ENCODE peak calls at places on chromosomes 16 and 17, in seven cellular contexts. B, T, C, J, W, A and E are unnamed samples.

GRCh38 chr16:88941051-88941932 is 35.7 kb downstream of the CBFA2T3 start:
- DNase-seq in W (peak), A (no peak), B (no peak), T (no peak), J (no peak), C (peak), E (no peak)

GRCh38 chr17:28131592-28131991 is 89.1 kb downstream of the NLK start:
- DNase-seq in C (no peak), W (no peak), B (no peak), J (no peak), T (no peak), A (peak), E (no peak)

GRCh38 chr17:4901648-4902344 is 1.1 kb downstream of the CHRNE start:
- DNase-seq in W (peak), C (no peak), J (no peak), A (no peak), B (no peak), T (no peak), E (no peak)

GRCh38 chr16:21167929-21168602 is 9.6 kb downstream of the LDAF1 start:
- DNase-seq in W (no peak), C (no peak), T (no peak), B (no peak), J (no peak), A (no peak), E (no peak)

GRCh38 chr17:17572010-17572785 is 19.3 kb downstream of the PEMT start:
- DNase-seq in T (no peak), J (no peak), W (no peak), B (peak), C (no peak), A (no peak), E (no peak)

GRCh38 chr16:27461483-27462171 is 59.7 kb downstream of the IL21R start:
- DNase-seq in C (no peak), A (no peak), B (no peak), T (no peak), W (no peak), J (no peak), E (no peak)

GRCh38 chr16:3190949-3191353 is 2.9 kb downstream of the OR1F1 start:
- DNase-seq in C (no peak), W (no peak), A (peak), J (no peak), T (no peak), B (no peak), E (no peak)

GRCh38 chr17:81021531-81022370 is 13.2 kb upstream of the BAIAP2 start:
- DNase-seq in W (peak), B (no peak), J (no peak), C (no peak), A (no peak), T (no peak), E (no peak)

GRCh38 chr17:79986441-79987186 is 49.1 kb downstream of the TBC1D16 start:
- DNase-seq in J (no peak), C (no peak), W (peak), T (no peak), A (peak), B (no peak), E (no peak)

GRCh38 chr16:4694664-4695451 is 1.5 kb downstream of the NUDT16L1 start:
- DNase-seq in J (no peak), W (peak), C (no peak), T (no peak), A (peak), B (no peak), E (no peak)

GRCh38 chr16:50469121-50469743 is 79.0 kb upstream of the NKD1 start:
- DNase-seq in A (no peak), B (no peak), W (no peak), J (no peak), T (no peak), C (no peak), E (no peak)

GRCh38 chr17:11300201-11300600 is 59.2 kb downstream of the SHISA6 start:
- DNase-seq in B (no peak), C (no peak), W (no peak), T (no peak), A (no peak), J (no peak), E (no peak)

GRCh38 chr16:54987081-54987480 is 56.4 kb downstream of the IRX5 start:
- DNase-seq in J (no peak), W (no peak), T (no peak), A (no peak), C (no peak), B (no peak), E (no peak)

GRCh38 chr17:17851101-17851500 is 14.3 kb upstream of the SREBF1 start:
- DNase-seq in A (no peak), W (no peak), T (no peak), B (no peak), C (no peak), J (no peak), E (no peak)

GRCh38 chr17:78998311-78999055 is 11.1 kb downstream of the CANT1 start:
- DNase-seq in T (peak), A (peak), B (peak), C (peak), J (no peak), W (peak), E (no peak)

GRCh38 chr17:8016632-8017424 is 14.4 kb downstream of the GUCY2D start:
- DNase-seq in B (peak), A (peak), T (peak), J (no peak), W (peak), C (peak), E (no peak)

GRCh38 chr17:50737118-50737698 is 17.8 kb downstream of the LUC7L3 start:
- DNase-seq in W (no peak), J (no peak), A (no peak), B (no peak), T (no peak), C (no peak), E (no peak)

GRCh38 chr17:75684249-75684648 is 17.1 kb downstream of the SAP30BP start:
- DNase-seq in B (peak), A (no peak), T (no peak), W (no peak), C (no peak), J (no peak), E (no peak)

GRCh38 chr16:72819345-72819744 is 228.6 kb downstream of the ZFHX3 start:
- DNase-seq in C (no peak), B (no peak), W (no peak), T (no peak), A (peak), J (no peak), E (no peak)

GRCh38 chr16:79977974-79978836 is 377.7 kb upstream of the MAF start:
- DNase-seq in A (no peak), C (no peak), T (no peak), B (no peak), W (no peak), J (no peak), E (no peak)

GRCh38 chr16:82192665-82193064 is 22.6 kb upstream of the MPHOSPH6 start:
- DNase-seq in A (peak), B (no peak), W (no peak), C (no peak), J (no peak), T (no peak), E (no peak)

GRCh38 chr16:10151718-10152117 is 30.5 kb downstream of the GRIN2A start:
- DNase-seq in C (no peak), W (no peak), A (no peak), B (no peak), T (no peak), J (no peak), E (no peak)

GRCh38 chr17:82449883-82450356 is 632 bp downstream of the CYBC1 start:
- DNase-seq in T (no peak), W (no peak), J (no peak), B (no peak), C (no peak), A (no peak), E (no peak)

GRCh38 chr17:82452162-82452561 is 1.6 kb upstream of the CYBC1 start:
- DNase-seq in W (no peak), C (no peak), B (no peak), A (no peak), J (no peak), T (no peak), E (no peak)

GRCh38 chr17:82450357-82451106 is at the start of gene CYBC1:
- DNase-seq in C (peak), A (peak), J (peak), B (peak), W (peak), T (peak), E (peak)

GRCh38 chr17:82446649-82447048 is 3.9 kb downstream of the CYBC1 start:
- DNase-seq in A (no peak), J (no peak), T (no peak), C (no peak), W (no peak), B (no peak), E (no peak)

GRCh38 chr17:82449136-82449882 is 1.2 kb downstream of the CYBC1 start:
- DNase-seq in B (peak), T (no peak), J (peak), C (peak), A (no peak), W (peak), E (peak)
- H3K4me3 ChIP-seq in B (peak), T (peak), J (peak), C (peak), A (peak), W (peak), E (peak)

DNA sequence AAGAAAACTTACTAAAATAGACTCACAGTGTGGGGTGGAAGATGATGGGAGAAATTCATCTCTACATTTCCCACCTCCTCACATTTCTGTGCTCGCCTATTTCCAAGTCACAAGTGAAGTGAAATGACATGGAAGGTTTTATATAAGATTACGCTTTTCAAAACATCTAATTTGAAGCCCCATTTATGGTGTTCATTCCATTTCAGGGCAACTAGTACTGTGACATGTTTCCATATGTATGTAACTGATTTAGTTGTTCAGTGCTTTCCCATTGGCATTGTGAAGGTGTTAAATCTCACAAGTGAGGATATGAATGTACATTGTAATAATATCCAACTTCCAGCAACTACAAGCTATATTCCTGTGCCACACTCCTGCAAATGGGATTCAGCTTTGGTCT is 1174.8 kb downstream of the CDH11 start:
- DNase-seq in W (no peak), C (no peak), A (no peak), J (no peak), B (no peak), T (no peak), E (no peak)
- H3K4me3 ChIP-seq in W (no peak), C (no peak), A (no peak), J (no peak), B (no peak), T (no peak), E (no peak)

GRCh38 chr17:47791025-47791424 is 30.6 kb downstream of the OSBPL7 start:
- DNase-seq in W (no peak), B (no peak), J (no peak), C (no peak), T (peak), A (no peak), E (no peak)
- H3K4me3 ChIP-seq in W (no peak), B (no peak), J (no peak), C (no peak), T (no peak), A (no peak), E (no peak)

GRCh38 chr16:78788276-78788675 is 688.8 kb downstream of the WWOX start:
- DNase-seq in A (no peak), C (no peak), T (no peak), W (no peak), B (no peak), J (no peak), E (no peak)

GRCh38 chr16:78786635-78787034 is 687.2 kb downstream of the WWOX start:
- DNase-seq in T (no peak), J (no peak), C (no peak), B (no peak), A (no peak), W (no peak), E (no peak)

GRCh38 chr16:78791011-78791410 is 691.6 kb downstream of the WWOX start:
- DNase-seq in B (no peak), W (no peak), T (no peak), A (no peak), J (no peak), C (no peak), E (no peak)

GRCh38 chr16:78791926-78792325 is 692.5 kb downstream of the WWOX start:
- DNase-seq in T (no peak), A (no peak), J (no peak), W (no peak), C (no peak), B (no peak), E (no peak)

DNA sequence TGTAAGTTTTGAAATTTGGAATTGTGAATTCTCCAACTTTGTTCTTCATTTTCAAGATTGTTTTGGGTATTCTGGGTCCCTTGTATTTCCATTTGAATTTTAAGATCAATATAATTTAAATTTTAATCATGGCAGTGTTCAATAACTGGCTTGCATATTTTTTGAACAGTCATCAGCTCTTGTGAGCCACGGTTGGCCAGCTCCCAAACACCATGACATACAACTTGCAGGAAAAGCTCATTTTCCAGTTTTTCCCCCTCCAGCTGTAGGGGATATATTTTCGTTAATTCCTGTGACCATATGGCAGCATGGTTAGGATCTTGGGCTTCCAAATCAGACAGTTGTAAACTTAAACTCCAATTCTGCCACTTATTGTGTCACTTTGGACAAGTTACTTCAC is 690.1 kb downstream of the WWOX start:
- DNase-seq in B (no peak), C (no peak), J (no peak), T (no peak), A (no peak), W (no peak), E (no peak)
- H3K4me3 ChIP-seq in B (no peak), C (no peak), J (no peak), T (no peak), A (no peak), W (no peak), E (no peak)

DNA sequence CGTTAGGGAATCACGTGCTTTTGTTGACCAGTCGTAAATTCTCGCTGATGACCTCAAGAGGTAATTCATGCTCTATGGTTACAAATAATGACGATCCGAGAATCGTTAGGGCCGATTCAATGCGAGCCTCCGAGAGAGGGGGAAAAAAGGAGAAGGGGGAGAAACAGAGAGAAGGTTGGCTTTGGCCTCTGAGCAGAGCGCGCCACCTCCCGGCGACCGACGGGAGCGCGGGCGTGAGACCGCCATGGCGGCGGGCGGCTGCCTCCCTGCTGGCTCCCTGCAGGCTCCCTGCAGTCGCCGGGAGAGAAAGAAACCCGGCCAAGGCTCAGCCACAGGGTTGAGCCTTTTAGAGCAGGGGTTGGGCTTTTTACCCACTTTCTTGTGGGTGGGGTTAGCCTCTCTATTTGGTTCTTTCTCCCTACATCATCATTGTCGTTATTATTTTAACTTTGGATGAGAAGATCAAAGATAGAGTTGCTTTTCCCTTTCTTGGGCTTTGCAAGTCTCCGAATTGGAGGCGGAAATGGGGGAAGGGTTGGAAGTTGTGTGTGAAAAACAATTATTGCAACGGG is 347 bp upstream of the HOXB5 start:
- DNase-seq in C (peak), A (peak), W (peak), J (no peak), T (no peak), B (peak), E (no peak)
- H3K4me3 ChIP-seq in C (peak), A (peak), W (no peak), J (peak), T (peak), B (no peak), E (peak)

GRCh38 chr16:12907670-12908233 is 6.4 kb downstream of the SHISA9 start:
- DNase-seq in J (no peak), T (no peak), A (no peak), C (no peak), B (no peak), W (peak), E (no peak)
- H3K4me3 ChIP-seq in J (no peak), T (no peak), A (no peak), C (no peak), B (no peak), W (no peak), E (no peak)